ENCODE peak calls at places on chromosomes 2 and 18, in five cellular contexts. O, D, Y, L and G are unnamed samples.
A peak's percentile ranks its signal among the peaks of the same experiment; 100 is the strongest.

GRCh38 chr2:164722604-164723338 is 101.5 kb upstream of the GRB14 start:
- DNase-seq in O (no peak), D (no peak), Y (no peak), L (no peak), G (no peak)

GRCh38 chr18:26703170-26703933 is 155.0 kb upstream of the KCTD1 start:
- DNase-seq in O (no peak), D (no peak), Y (peak; percentile 16), L (no peak), G (no peak)

GRCh38 chr2:60483400-60483799 is 70.1 kb downstream of the BCL11A start:
- DNase-seq in O (no peak), D (no peak), Y (no peak), L (no peak), G (no peak)

GRCh38 chr2:41420219-41420618 is 627.6 kb upstream of the PKDCC start:
- DNase-seq in O (no peak), D (no peak), Y (no peak), L (no peak), G (no peak)

GRCh38 chr2:144519934-144520717 is at the start of gene ZEB2:
- DNase-seq in O (no peak), D (no peak), Y (peak; percentile 79), L (no peak), G (no peak)

GRCh38 chr2:239324456-239324855 is 76.4 kb downstream of the HDAC4 start:
- DNase-seq in O (no peak), D (no peak), Y (no peak), L (no peak), G (no peak)

GRCh38 chr2:189411860-189412259 is 29.4 kb upstream of the WDR75 start:
- DNase-seq in O (no peak), D (no peak), Y (peak; percentile 52), L (no peak), G (no peak)

GRCh38 chr2:174779361-174779928 is 15.2 kb upstream of the CHRNA1 start:
- DNase-seq in O (no peak), D (no peak), Y (no peak), L (no peak), G (no peak)

GRCh38 chr2:200130762-200131166 is 175.4 kb downstream of the MAIP1 start:
- DNase-seq in O (no peak), D (no peak), Y (no peak), L (no peak), G (no peak)

GRCh38 chr2:232999354-232999753 is 13.7 kb downstream of the NGEF start:
- DNase-seq in O (no peak), D (no peak), Y (no peak), L (no peak), G (no peak)

GRCh38 chr2:72893594-72894319 is 6.5 kb downstream of the SPR start:
- DNase-seq in O (peak; percentile 58), D (no peak), Y (peak; percentile 79), L (no peak), G (no peak)

GRCh38 chr2:84781942-84782716 is 98.8 kb downstream of the TRABD2A start:
- DNase-seq in O (no peak), D (no peak), Y (peak; percentile 42), L (peak; percentile 8), G (no peak)

GRCh38 chr2:222977121-222977520 is 74.9 kb upstream of the KCNE4 start:
- DNase-seq in O (no peak), D (no peak), Y (no peak), L (no peak), G (no peak)

GRCh38 chr18:79396431-79397287 is 929 bp downstream of the NFATC1 start:
- DNase-seq in O (no peak), D (no peak), Y (peak; percentile 68), L (no peak), G (no peak)

GRCh38 chr18:35355140-35355618 is 11.0 kb upstream of the ZNF24 start:
- DNase-seq in O (peak; percentile 31), D (peak; percentile 69), Y (peak; percentile 85), L (no peak), G (no peak)

GRCh38 chr2:242012956-242013764 is 143.6 kb downstream of the RTP5 start:
- DNase-seq in O (no peak), D (no peak), Y (no peak), L (no peak), G (no peak)

GRCh38 chr2:241744028-241744754 is 9.8 kb downstream of the D2HGDH start:
- DNase-seq in O (no peak), D (no peak), Y (no peak), L (no peak), G (no peak)

GRCh38 chr2:168851674-168852320 is 38.4 kb downstream of the SPC25 start:
- DNase-seq in O (no peak), D (no peak), Y (peak; percentile 34), L (no peak), G (no peak)

GRCh38 chr2:212520340-212520739 is 18.3 kb downstream of the ERBB4 start:
- DNase-seq in O (no peak), D (no peak), Y (no peak), L (no peak), G (no peak)

GRCh38 chr2:179106342-179107178 is 56.6 kb upstream of the CCDC141 start:
- DNase-seq in O (no peak), D (no peak), Y (peak; percentile 68), L (no peak), G (no peak)

GRCh38 chr2:67706082-67706481 is 308.9 kb downstream of the ETAA1 start:
- DNase-seq in O (no peak), D (no peak), Y (no peak), L (no peak), G (no peak)

GRCh38 chr2:10977636-10978035 is 65.9 kb downstream of the KCNF1 start:
- DNase-seq in O (no peak), D (no peak), Y (no peak), L (no peak), G (no peak)

GRCh38 chr18:80109676-80110078 is 615 bp downstream of the ADNP2 start:
- DNase-seq in O (peak; percentile 15), D (no peak), Y (peak; percentile 64), L (no peak), G (no peak)

GRCh38 chr2:154125900-154126299 is 254.2 kb downstream of the GALNT13 start:
- DNase-seq in O (no peak), D (no peak), Y (no peak), L (no peak), G (no peak)

GRCh38 chr2:45890094-45890646 is 238.7 kb downstream of the PRKCE start:
- DNase-seq in O (no peak), D (no peak), Y (no peak), L (no peak), G (no peak)

GRCh38 chr2:82781516-82781915 is 1677.6 kb downstream of the SUCLG1 start:
- DNase-seq in O (no peak), D (no peak), Y (no peak), L (no peak), G (no peak)

GRCh38 chr18:23994361-23994902 is 20.1 kb upstream of the TTC39C start:
- DNase-seq in O (no peak), D (no peak), Y (peak; percentile 73), L (no peak), G (no peak)

GRCh38 chr2:220043155-220043992 is 415.9 kb downstream of the SLC4A3 start:
- DNase-seq in O (no peak), D (no peak), Y (no peak), L (no peak), G (no peak)

GRCh38 chr2:183229386-183229785 is 105.1 kb downstream of the NUP35 start:
- DNase-seq in O (no peak), D (no peak), Y (no peak), L (no peak), G (no peak)

GRCh38 chr2:181697571-181697970 is 17.3 kb upstream of the NEUROD1 start:
- DNase-seq in O (no peak), D (no peak), Y (no peak), L (no peak), G (no peak)